ENCODE peak calls at places on chromosomes 7 and 10, in nine cellular contexts. S, K, F, I, V, T, E, G and R are unnamed samples.

GRCh38 chr10:33306126-33306525 is 28.3 kb downstream of the NRP1 start:
- DNase-seq in K (no peak), F (no peak), T (no peak), S (no peak), I (peak; percentile 36), V (no peak), E (no peak), G (no peak), R (no peak)

GRCh38 chr7:128115326-128115820 is 84.1 kb upstream of the LRRC4 start:
- DNase-seq in V (no peak), T (peak; percentile 38), K (peak; percentile 76), S (no peak), E (no peak), G (no peak), F (no peak), I (no peak), R (no peak)

GRCh38 chr7:81626008-81626407 is 143.8 kb downstream of the HGF start:
- DNase-seq in F (no peak), S (no peak), G (no peak), V (no peak), K (no peak), T (no peak), E (no peak), I (peak; percentile 60), R (no peak)

GRCh38 chr10:73881221-73881919 is 7.0 kb upstream of the CAMK2G start:
- DNase-seq in K (peak; percentile 65), V (no peak), F (no peak), T (no peak), S (no peak), E (no peak), I (peak; percentile 62), G (no peak), R (no peak)

GRCh38 chr7:128406147-128406985 is 3.4 kb downstream of the IMPDH1 start:
- DNase-seq in I (no peak), G (no peak), V (no peak), T (no peak), E (no peak), K (no peak), F (no peak), S (no peak), R (no peak)

GRCh38 chr7:120915314-120915713 is 35.3 kb upstream of the ING3 start:
- DNase-seq in I (no peak), E (no peak), F (no peak), G (no peak), T (no peak), V (no peak), K (no peak), S (no peak), R (no peak)

GRCh38 chr10:112383325-112383724 is 9.4 kb downstream of the ACSL5 start:
- DNase-seq in V (no peak), T (peak; percentile 41), G (no peak), S (no peak), F (no peak), K (peak; percentile 91), I (peak; percentile 90), E (no peak), R (no peak)

GRCh38 chr10:132748545-132749427 is 37.2 kb downstream of the NKX6-2 start:
- DNase-seq in T (no peak), K (no peak), S (no peak), E (no peak), I (no peak), V (no peak), G (no peak), F (no peak), R (no peak)

GRCh38 chr10:63320683-63321082 is 145.1 kb downstream of the JMJD1C start:
- DNase-seq in K (no peak), G (no peak), T (no peak), E (no peak), S (no peak), F (no peak), V (no peak), I (no peak), R (no peak)

GRCh38 chr7:102326156-102326914 is 29.9 kb downstream of the SPDYE6 start:
- DNase-seq in E (no peak), T (no peak), K (no peak), I (no peak), F (no peak), S (no peak), G (no peak), V (no peak), R (no peak)

GRCh38 chr10:59593768-59594167 is 115.9 kb downstream of the SLC16A9 start:
- DNase-seq in E (no peak), K (no peak), G (no peak), I (no peak), T (no peak), S (no peak), F (no peak), V (no peak), R (no peak)

GRCh38 chr10:100508691-100509150 is 10.9 kb downstream of the SEC31B start:
- DNase-seq in E (peak; percentile 12), S (no peak), K (peak; percentile 72), F (no peak), T (peak; percentile 65), I (peak; percentile 55), V (no peak), G (no peak), R (no peak)

GRCh38 chr7:24715661-24716479 is 41.4 kb downstream of the GSDME start:
- DNase-seq in F (no peak), G (no peak), K (peak; percentile 60), E (no peak), T (peak; percentile 60), I (peak; percentile 51), V (no peak), S (no peak), R (no peak)

GRCh38 chr7:40850017-40850416 is 715.2 kb downstream of the SUGCT start:
- DNase-seq in V (no peak), E (no peak), T (no peak), S (no peak), I (no peak), G (no peak), K (no peak), F (no peak), R (no peak)

GRCh38 chr10:36788152-36788551 is 337.2 kb upstream of the ANKRD30A start:
- DNase-seq in S (no peak), F (no peak), G (no peak), T (no peak), I (no peak), E (no peak), K (no peak), V (no peak), R (no peak)

GRCh38 chr7:130276796-130277762 is 10.4 kb downstream of the CPA2 start:
- DNase-seq in K (peak; percentile 36), G (no peak), E (no peak), V (no peak), F (no peak), I (peak; percentile 84), S (no peak), T (peak; percentile 76), R (no peak)

GRCh38 chr7:14123923-14124322 is 134.5 kb upstream of the ETV1 start:
- DNase-seq in F (no peak), G (no peak), I (no peak), T (no peak), V (no peak), E (no peak), K (no peak), S (no peak), R (no peak)

GRCh38 chr7:90595341-90595800 is 750 bp upstream of the CDK14 start:
- DNase-seq in V (no peak), S (no peak), K (peak; percentile 46), T (no peak), E (no peak), I (peak; percentile 34), F (no peak), G (no peak), R (no peak)

GRCh38 chr10:133297504-133297903 is 11.2 kb downstream of the TUBGCP2 start:
- DNase-seq in V (no peak), S (no peak), K (no peak), G (no peak), T (no peak), E (no peak), F (no peak), I (no peak), R (no peak)

GRCh38 chr10:130194194-130194990 is 58.2 kb downstream of the GLRX3 start:
- DNase-seq in I (peak; percentile 8), G (no peak), E (no peak), T (no peak), V (no peak), S (no peak), F (no peak), K (no peak), R (no peak)

GRCh38 chr7:44587843-44588711 is 6.0 kb upstream of the TMED4 start:
- DNase-seq in K (peak; percentile 79), I (peak; percentile 59), V (no peak), F (peak; percentile 39), T (no peak), G (no peak), S (no peak), E (peak; percentile 49), R (peak; percentile 47)

GRCh38 chr10:132865851-132866600 is 76.3 kb downstream of the CFAP46 start:
- DNase-seq in G (peak; percentile 10), F (no peak), V (no peak), T (no peak), I (no peak), K (no peak), S (peak; percentile 13), E (no peak), R (no peak)

GRCh38 chr7:150863946-150864345 is 11.6 kb downstream of the AOC1 start:
- DNase-seq in S (no peak), V (no peak), F (no peak), K (no peak), I (no peak), G (no peak), E (no peak), T (peak; percentile 0), R (no peak)

GRCh38 chr10:119143657-119144056 is 21.9 kb downstream of the SFXN4 start:
- DNase-seq in I (no peak), S (no peak), T (no peak), V (no peak), K (no peak), G (no peak), F (no peak), E (no peak), R (no peak)

GRCh38 chr7:117403737-117404136 is 23.6 kb downstream of the ASZ1 start:
- DNase-seq in V (no peak), K (no peak), E (no peak), G (no peak), S (no peak), I (no peak), T (no peak), F (no peak), R (no peak)

GRCh38 chr7:101125989-101126650 is 784 bp upstream of the SERPINE1 start:
- DNase-seq in V (peak; percentile 82), S (no peak), F (no peak), E (no peak), I (peak; percentile 84), G (peak; percentile 82), T (peak; percentile 74), K (peak; percentile 80), R (no peak)

GRCh38 chr10:116960066-116960465 is 44.9 kb downstream of the SHTN1 start:
- DNase-seq in K (no peak), V (no peak), F (no peak), G (no peak), I (no peak), T (peak; percentile 29), E (no peak), S (no peak), R (no peak)

GRCh38 chr7:76267107-76267834 is 35.2 kb upstream of the HSPB1 start:
- DNase-seq in F (no peak), S (no peak), T (no peak), V (no peak), I (no peak), G (no peak), E (no peak), K (no peak), R (no peak)

GRCh38 chr10:127298396-127298795 is 102.0 kb upstream of the INSYN2A start:
- DNase-seq in S (no peak), I (peak; percentile 25), E (no peak), G (no peak), T (peak; percentile 71), F (no peak), V (no peak), K (no peak), R (no peak)

GRCh38 chr10:124378817-124379510 is 39.8 kb downstream of the OAT start:
- DNase-seq in K (no peak), I (no peak), V (no peak), G (no peak), T (no peak), F (no peak), E (no peak), S (no peak), R (no peak)